ENCODE peak calls at places on chromosomes 11 and 22, in four cellular contexts. O, Y, D and A are unnamed samples. For H3K4me1, the result is how much of the 10 kb centered on the place peaks cover.

GRCh38 chr11:66725114-66725513 is 3.9 kb downstream of the SPTBN2 start:
- DNase-seq in D (no peak), Y (no peak), O (no peak), A (no peak)

GRCh38 chr11:33257897-33258630 is 883 bp downstream of the HIPK3 start:
- DNase-seq in O (peak), D (peak), Y (peak), A (peak)

GRCh38 chr22:19066531-19067271 is 55.5 kb downstream of the DGCR2 start:
- DNase-seq in D (no peak), O (peak), Y (no peak), A (peak)

GRCh38 chr11:61814242-61814957 is 2.4 kb downstream of the FADS1 start:
- DNase-seq in D (no peak), Y (no peak), O (peak), A (peak)

GRCh38 chr11:125313271-125314222 is 149.0 kb downstream of the PKNOX2 start:
- DNase-seq in O (peak), D (no peak), Y (no peak), A (peak)

GRCh38 chr22:28411125-28411524 is 268.5 kb downstream of the TTC28 start:
- DNase-seq in O (no peak), Y (no peak), D (no peak), A (no peak)

GRCh38 chr22:49622241-49623105 is 205.2 kb downstream of the BRD1 start:
- DNase-seq in D (no peak), Y (no peak), O (no peak), A (no peak)

GRCh38 chr11:79062814-79063762 is 377.7 kb downstream of the TENM4 start:
- DNase-seq in Y (no peak), O (peak), D (no peak), A (no peak)

GRCh38 chr11:94737171-94737611 is 31.0 kb upstream of the AMOTL1 start:
- DNase-seq in Y (no peak), D (no peak), O (no peak), A (peak)

GRCh38 chr11:134614141-134614540 is 202.1 kb upstream of the B3GAT1 start:
- DNase-seq in Y (no peak), O (no peak), D (no peak), A (no peak)

GRCh38 chr11:33376331-33377099 is 119.3 kb downstream of the HIPK3 start:
- DNase-seq in O (peak), Y (no peak), D (no peak), A (no peak)

GRCh38 chr11:62850911-62851806 is 11.8 kb upstream of the WDR74 start:
- DNase-seq in Y (no peak), D (no peak), O (no peak), A (no peak)

GRCh38 chr11:125069008-125069407 is 5.9 kb downstream of the SLC37A2 start:
- DNase-seq in D (no peak), Y (no peak), O (peak), A (no peak)

DNA sequence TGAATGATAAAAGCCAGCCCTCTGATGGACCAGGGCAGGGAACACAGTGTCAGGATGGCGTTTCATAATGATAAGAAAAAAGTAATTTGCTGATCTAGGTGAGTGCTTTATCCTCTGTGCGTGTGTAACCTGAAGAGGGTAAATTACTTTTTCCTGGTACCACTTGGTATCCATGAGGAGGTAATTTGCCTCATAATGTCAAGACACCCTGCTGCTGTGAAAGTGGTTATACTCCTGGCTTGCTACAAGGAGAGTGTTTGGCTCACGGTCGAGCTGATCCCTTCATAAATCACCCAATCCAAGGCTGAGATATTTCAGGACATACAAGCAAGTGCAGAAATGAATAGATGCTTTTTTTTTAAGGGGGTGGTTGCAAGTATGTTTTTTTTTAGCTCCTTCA is 207.2 kb upstream of the PGR start:
- DNase-seq in Y (no peak), O (no peak), D (no peak), A (no peak)
- H3K4me1 ChIP-seq in Y (under half), O (under half), D (under half), A (under half)

DNA sequence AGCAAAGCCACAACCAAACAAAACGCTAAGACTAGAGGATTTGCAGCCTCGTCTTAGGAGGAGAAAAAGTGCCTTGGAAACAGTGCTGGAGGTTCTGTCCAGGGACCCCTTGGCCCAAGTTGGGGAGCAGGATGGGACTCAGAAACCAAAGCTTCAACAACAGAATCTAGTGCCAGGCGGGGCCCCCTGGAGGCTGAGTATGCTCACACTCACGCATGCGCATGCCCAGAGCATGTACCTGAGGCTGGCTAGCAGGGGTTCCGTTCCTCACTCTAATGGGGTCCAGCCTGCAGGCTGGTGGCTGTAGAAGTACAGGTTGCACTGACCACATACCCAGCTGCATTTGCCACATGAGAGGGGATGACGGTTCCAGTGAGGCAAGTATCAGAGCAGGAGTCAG is 568.6 kb upstream of the CADM1 start:
- DNase-seq in D (no peak), Y (no peak), O (no peak), A (no peak)
- TF ChIP-seq CTCF in D (no peak), Y (no peak), O (no peak), A (no peak)

DNA sequence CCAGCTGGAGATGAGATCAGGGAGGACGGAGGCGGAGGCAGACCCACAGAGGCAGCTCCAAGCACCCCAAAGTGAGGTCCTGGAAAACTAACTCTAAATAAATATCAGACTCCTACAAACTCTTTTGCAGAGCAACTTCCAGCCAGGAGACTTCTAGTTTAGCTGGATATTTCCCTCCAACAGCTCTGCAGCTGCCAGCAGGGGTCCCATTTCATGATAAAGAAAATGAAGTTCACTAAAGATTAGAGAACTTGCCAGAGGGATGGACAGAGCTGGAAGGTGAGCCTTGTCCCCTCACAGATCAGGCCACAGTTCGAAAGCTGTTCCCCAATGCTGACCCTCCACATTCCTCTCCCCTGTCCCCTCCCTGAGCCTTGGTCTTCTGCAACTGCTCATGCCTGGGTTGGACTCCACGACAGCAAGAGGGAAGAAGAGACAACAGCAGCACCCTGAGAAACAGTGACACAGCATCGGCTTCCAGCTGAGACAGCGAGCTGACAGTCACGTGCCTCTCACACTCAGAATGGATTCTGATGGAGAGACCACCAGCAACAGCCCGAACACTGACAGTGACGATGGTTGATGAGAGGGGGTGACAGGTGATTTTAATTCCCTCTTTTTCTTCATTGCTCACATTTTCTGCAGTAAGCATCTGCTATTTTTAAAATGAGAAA is 5.7 kb downstream of the CARS1 start:
- DNase-seq in D (no peak), Y (no peak), O (no peak), A (no peak)
- H3K27ac ChIP-seq in D (no peak), Y (no peak), O (no peak), A (no peak)

GRCh38 chr22:46038516-46039430 is 61.8 kb upstream of the WNT7B start:
- DNase-seq in Y (peak), O (no peak), D (no peak), A (no peak)

GRCh38 chr22:46042786-46043185 is 65.8 kb upstream of the WNT7B start:
- DNase-seq in Y (peak), D (no peak), O (peak), A (no peak)

GRCh38 chr22:46039531-46039930 is 62.6 kb upstream of the WNT7B start:
- DNase-seq in Y (no peak), O (no peak), D (no peak), A (no peak)

GRCh38 chr22:46041642-46042041 is 64.7 kb upstream of the WNT7B start:
- DNase-seq in Y (peak), D (no peak), O (no peak), A (no peak)

DNA sequence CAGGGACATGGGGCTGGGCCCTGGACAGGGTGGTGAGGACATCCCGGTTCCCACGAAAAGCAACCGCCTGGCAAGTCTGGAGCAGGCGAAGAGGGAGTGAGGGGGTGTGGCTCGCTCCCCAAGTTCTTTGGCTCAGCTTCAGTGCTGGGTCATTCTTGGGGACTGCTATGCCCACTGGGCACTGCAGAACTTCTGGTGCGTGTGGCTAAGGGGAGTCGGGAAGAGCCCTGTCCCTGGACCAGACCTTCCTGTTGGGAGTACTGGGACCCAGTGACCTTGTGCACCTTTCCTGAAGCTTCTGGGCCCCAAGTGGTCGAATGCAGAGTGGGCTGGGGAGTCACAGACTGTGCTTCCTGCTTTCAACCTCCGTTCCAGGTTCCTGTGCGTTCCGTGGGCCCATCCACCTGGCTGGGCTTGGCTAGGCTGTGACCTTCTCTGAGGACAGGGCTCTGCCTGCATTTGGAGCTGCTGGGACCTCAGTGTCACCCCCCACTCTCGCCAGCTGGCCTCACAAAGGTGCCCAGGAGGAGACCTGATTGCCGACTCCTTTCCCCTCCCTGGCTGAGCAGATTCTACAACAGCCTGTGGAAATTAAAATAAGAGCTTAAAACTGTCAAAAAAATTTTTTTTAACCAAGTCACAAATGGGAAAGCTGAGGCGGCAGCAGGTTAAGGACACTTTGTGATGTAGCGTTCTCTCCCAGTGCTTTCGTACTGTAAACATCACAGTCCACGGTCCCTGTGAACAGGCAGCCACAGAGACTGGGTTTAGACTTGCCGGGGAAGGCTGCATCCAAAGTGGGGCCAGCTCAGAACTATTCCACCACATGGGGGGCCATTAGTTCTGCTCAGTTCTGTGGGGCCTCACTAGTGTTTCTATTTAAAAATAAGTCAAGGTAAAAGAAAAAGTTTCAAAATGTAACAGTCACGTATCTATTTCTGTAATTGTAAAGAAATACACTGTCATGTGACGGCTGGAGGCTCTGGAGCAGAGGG is 63.8 kb upstream of the WNT7B start:
- DNase-seq in Y (peak), O (no peak), D (no peak), A (no peak)
- H3K4me1 ChIP-seq in Y (under half), O (under half), D (under half), A (under half)

GRCh38 chr11:55707029-55707428 is 45.0 kb downstream of the OR4C6 start:
- DNase-seq in D (no peak), O (peak), Y (no peak), A (peak)
- TF ChIP-seq CTCF in D (no peak), O (peak), Y (no peak), A (peak)

DNA sequence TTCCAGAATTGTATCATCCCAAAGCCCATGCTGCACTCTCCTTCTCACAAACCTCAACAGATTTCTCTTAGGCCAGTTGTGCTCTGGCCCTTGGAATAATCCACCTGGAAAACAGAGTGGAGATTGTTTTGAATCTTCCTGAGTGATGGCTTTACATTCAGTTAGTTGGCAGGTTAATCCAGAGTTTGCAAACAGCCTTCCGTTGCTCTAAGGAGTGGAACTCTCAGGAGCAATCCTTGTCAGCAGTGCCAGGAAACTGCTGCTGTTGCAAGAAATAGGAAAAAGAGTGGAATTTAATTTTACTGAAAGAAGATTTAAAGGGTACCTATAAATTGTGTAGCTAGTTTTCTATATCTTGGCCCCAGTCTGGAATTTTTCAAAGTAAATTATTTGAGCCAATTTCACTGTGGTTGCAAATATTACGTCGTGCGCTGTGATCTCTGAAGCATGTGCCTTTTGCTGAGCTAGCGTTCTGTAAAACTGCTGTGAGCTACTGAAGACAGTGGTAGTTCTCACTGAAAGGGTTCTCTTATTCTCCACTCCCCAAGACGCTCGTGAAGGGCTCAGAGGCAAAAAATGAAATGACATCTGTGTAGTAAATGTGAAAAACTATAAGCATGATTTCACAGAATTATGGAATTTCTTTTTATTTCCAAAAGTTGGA is 55.5 kb upstream of the SLC5A12 start:
- DNase-seq in D (no peak), O (no peak), Y (no peak), A (no peak)
- H3K27ac ChIP-seq in D (no peak), O (no peak), Y (no peak), A (no peak)